ENCODE peak calls at places on chromosomes 2 and 18, in six cellular contexts. One of them, this sample, is unnamed.
A peak's percentile ranks its signal among the peaks of the same experiment; 100 is the strongest.

GRCh38 chr2:126368778-126369177 is 287.2 kb upstream of the GYPC start:
- DNase-seq in upper lobe of left lung: no peak
- DNase-seq in substantia nigra: no peak
- DNase-seq in endothelial cell of umbilical vein: no peak
- DNase-seq in SJSA1: no peak
- DNase-seq in AG10803: no peak
- DNase-seq in this sample: no peak

GRCh38 chr2:129623783-129624182 is 355.7 kb upstream of the RAB6C start:
- DNase-seq in upper lobe of left lung: no peak
- DNase-seq in endothelial cell of umbilical vein: no peak
- DNase-seq in AG10803: no peak
- DNase-seq in SJSA1: no peak
- DNase-seq in substantia nigra: no peak
- DNase-seq in this sample: no peak

GRCh38 chr2:3413642-3414041 is 34.1 kb downstream of the TRAPPC12 start:
- DNase-seq in SJSA1: no peak
- DNase-seq in endothelial cell of umbilical vein: no peak
- DNase-seq in substantia nigra: no peak
- DNase-seq in upper lobe of left lung: no peak
- DNase-seq in AG10803: no peak
- DNase-seq in this sample: no peak

GRCh38 chr18:10270160-10270571 is 184.3 kb upstream of the APCDD1 start:
- DNase-seq in SJSA1: no peak
- DNase-seq in endothelial cell of umbilical vein: peak; percentile 99
- DNase-seq in substantia nigra: no peak
- DNase-seq in upper lobe of left lung: no peak
- DNase-seq in AG10803: peak; percentile 34
- DNase-seq in this sample: peak; percentile 86

GRCh38 chr2:241844066-241844728 is 14.5 kb downstream of the PDCD1 start:
- DNase-seq in SJSA1: no peak
- DNase-seq in substantia nigra: no peak
- DNase-seq in upper lobe of left lung: peak; percentile 45
- DNase-seq in endothelial cell of umbilical vein: peak; percentile 44
- DNase-seq in AG10803: peak; percentile 26
- DNase-seq in this sample: peak; percentile 62

GRCh38 chr2:126850951-126851350 is 47.7 kb upstream of the TEX51 start:
- DNase-seq in SJSA1: no peak
- DNase-seq in endothelial cell of umbilical vein: no peak
- DNase-seq in AG10803: no peak
- DNase-seq in upper lobe of left lung: no peak
- DNase-seq in substantia nigra: no peak
- DNase-seq in this sample: no peak

GRCh38 chr18:709771-710170 is 2.7 kb downstream of the ENOSF1 start:
- DNase-seq in SJSA1: no peak
- DNase-seq in upper lobe of left lung: no peak
- DNase-seq in AG10803: no peak
- DNase-seq in substantia nigra: no peak
- DNase-seq in endothelial cell of umbilical vein: no peak
- DNase-seq in this sample: no peak

GRCh38 chr18:66695281-66695680 is 91.4 kb upstream of the CDH19 start:
- DNase-seq in SJSA1: no peak
- DNase-seq in upper lobe of left lung: no peak
- DNase-seq in AG10803: no peak
- DNase-seq in substantia nigra: no peak
- DNase-seq in endothelial cell of umbilical vein: no peak
- DNase-seq in this sample: no peak

GRCh38 chr18:47397671-47398319 is 146.3 kb upstream of the SKOR2 start:
- DNase-seq in AG10803: no peak
- DNase-seq in substantia nigra: no peak
- DNase-seq in upper lobe of left lung: no peak
- DNase-seq in SJSA1: no peak
- DNase-seq in endothelial cell of umbilical vein: no peak
- DNase-seq in this sample: no peak

GRCh38 chr2:70104231-70105111 is 17.2 kb downstream of the PCBP1 start:
- DNase-seq in AG10803: peak; percentile 72
- DNase-seq in SJSA1: no peak
- DNase-seq in upper lobe of left lung: peak; percentile 55
- DNase-seq in endothelial cell of umbilical vein: no peak
- DNase-seq in substantia nigra: no peak
- DNase-seq in this sample: no peak

GRCh38 chr2:196291873-196292800 is 120.8 kb upstream of the STK17B start:
- DNase-seq in SJSA1: peak; percentile 53
- DNase-seq in substantia nigra: no peak
- DNase-seq in upper lobe of left lung: peak; percentile 71
- DNase-seq in endothelial cell of umbilical vein: no peak
- DNase-seq in AG10803: no peak
- DNase-seq in this sample: no peak

GRCh38 chr2:187985923-187986322 is 305.8 kb upstream of the GULP1 start:
- DNase-seq in AG10803: no peak
- DNase-seq in endothelial cell of umbilical vein: no peak
- DNase-seq in SJSA1: peak; percentile 26
- DNase-seq in substantia nigra: no peak
- DNase-seq in upper lobe of left lung: no peak
- DNase-seq in this sample: no peak

GRCh38 chr2:47833516-47833968 is 50.6 kb downstream of the MSH6 start:
- DNase-seq in SJSA1: no peak
- DNase-seq in endothelial cell of umbilical vein: no peak
- DNase-seq in substantia nigra: no peak
- DNase-seq in AG10803: no peak
- DNase-seq in upper lobe of left lung: no peak
- DNase-seq in this sample: no peak

GRCh38 chr2:216340280-216340631 is 32.0 kb downstream of the MARCHF4 start:
- DNase-seq in endothelial cell of umbilical vein: no peak
- DNase-seq in SJSA1: no peak
- DNase-seq in AG10803: no peak
- DNase-seq in substantia nigra: no peak
- DNase-seq in upper lobe of left lung: no peak
- DNase-seq in this sample: no peak

GRCh38 chr2:158815166-158815565 is 20.0 kb downstream of the DAPL1 start:
- DNase-seq in SJSA1: no peak
- DNase-seq in upper lobe of left lung: no peak
- DNase-seq in AG10803: no peak
- DNase-seq in substantia nigra: no peak
- DNase-seq in endothelial cell of umbilical vein: no peak
- DNase-seq in this sample: no peak

GRCh38 chr2:79576431-79576830 is 63.6 kb downstream of the CTNNA2 start:
- DNase-seq in AG10803: no peak
- DNase-seq in substantia nigra: no peak
- DNase-seq in endothelial cell of umbilical vein: no peak
- DNase-seq in upper lobe of left lung: no peak
- DNase-seq in SJSA1: no peak
- DNase-seq in this sample: no peak

GRCh38 chr2:85131116-85131515 is 2.1 kb upstream of the TCF7L1 start:
- DNase-seq in substantia nigra: no peak
- DNase-seq in AG10803: peak; percentile 62
- DNase-seq in endothelial cell of umbilical vein: peak; percentile 46
- DNase-seq in upper lobe of left lung: no peak
- DNase-seq in SJSA1: peak; percentile 24
- DNase-seq in this sample: peak; percentile 53

GRCh38 chr2:36650031-36650430 is 46.5 kb upstream of the VIT start:
- DNase-seq in substantia nigra: no peak
- DNase-seq in upper lobe of left lung: peak; percentile 50
- DNase-seq in SJSA1: peak; percentile 44
- DNase-seq in endothelial cell of umbilical vein: peak; percentile 45
- DNase-seq in AG10803: peak; percentile 76
- DNase-seq in this sample: no peak

GRCh38 chr2:19769513-19769912 is 132.3 kb downstream of the TTC32 start:
- DNase-seq in AG10803: no peak
- DNase-seq in endothelial cell of umbilical vein: peak; percentile 14
- DNase-seq in substantia nigra: no peak
- DNase-seq in SJSA1: no peak
- DNase-seq in upper lobe of left lung: no peak
- DNase-seq in this sample: no peak

GRCh38 chr18:13379062-13379800 is 160.7 kb downstream of the LDLRAD4 start:
- DNase-seq in upper lobe of left lung: peak; percentile 15
- DNase-seq in SJSA1: no peak
- DNase-seq in AG10803: no peak
- DNase-seq in endothelial cell of umbilical vein: no peak
- DNase-seq in substantia nigra: no peak
- DNase-seq in this sample: no peak

GRCh38 chr18:59570101-59570875 is 126.9 kb downstream of the CCBE1 start:
- DNase-seq in SJSA1: no peak
- DNase-seq in AG10803: no peak
- DNase-seq in endothelial cell of umbilical vein: no peak
- DNase-seq in substantia nigra: no peak
- DNase-seq in upper lobe of left lung: no peak
- DNase-seq in this sample: no peak

GRCh38 chr2:198448803-198449202 is 644.4 kb downstream of the PLCL1 start:
- DNase-seq in substantia nigra: no peak
- DNase-seq in endothelial cell of umbilical vein: no peak
- DNase-seq in AG10803: no peak
- DNase-seq in upper lobe of left lung: no peak
- DNase-seq in SJSA1: no peak
- DNase-seq in this sample: no peak

GRCh38 chr2:240917684-240918257 is 11.6 kb downstream of the CROCC2 start:
- DNase-seq in substantia nigra: no peak
- DNase-seq in SJSA1: no peak
- DNase-seq in upper lobe of left lung: peak; percentile 20
- DNase-seq in endothelial cell of umbilical vein: no peak
- DNase-seq in AG10803: no peak
- DNase-seq in this sample: no peak

GRCh38 chr2:129759186-129760010 is 220.1 kb upstream of the RAB6C start:
- DNase-seq in AG10803: no peak
- DNase-seq in substantia nigra: no peak
- DNase-seq in endothelial cell of umbilical vein: no peak
- DNase-seq in upper lobe of left lung: no peak
- DNase-seq in SJSA1: no peak
- DNase-seq in this sample: no peak

GRCh38 chr2:112493048-112493447 is 11.1 kb downstream of the TTL start:
- DNase-seq in SJSA1: no peak
- DNase-seq in AG10803: no peak
- DNase-seq in substantia nigra: no peak
- DNase-seq in endothelial cell of umbilical vein: no peak
- DNase-seq in upper lobe of left lung: no peak
- DNase-seq in this sample: no peak

GRCh38 chr2:49286045-49286444 is 131.7 kb upstream of the FSHR start:
- DNase-seq in endothelial cell of umbilical vein: no peak
- DNase-seq in AG10803: no peak
- DNase-seq in SJSA1: no peak
- DNase-seq in upper lobe of left lung: no peak
- DNase-seq in substantia nigra: no peak
- DNase-seq in this sample: no peak

GRCh38 chr18:75544496-75544895 is 117.0 kb upstream of the SMIM21 start:
- DNase-seq in AG10803: peak; percentile 92
- DNase-seq in substantia nigra: no peak
- DNase-seq in endothelial cell of umbilical vein: no peak
- DNase-seq in SJSA1: peak; percentile 61
- DNase-seq in upper lobe of left lung: no peak
- DNase-seq in this sample: no peak

GRCh38 chr2:46379213-46380037 is 82.2 kb downstream of the EPAS1 start:
- DNase-seq in AG10803: no peak
- DNase-seq in endothelial cell of umbilical vein: no peak
- DNase-seq in upper lobe of left lung: no peak
- DNase-seq in substantia nigra: no peak
- DNase-seq in SJSA1: no peak
- DNase-seq in this sample: no peak

GRCh38 chr2:200490001-200490400 is 19.9 kb downstream of the KCTD18 start:
- DNase-seq in endothelial cell of umbilical vein: no peak
- DNase-seq in substantia nigra: no peak
- DNase-seq in SJSA1: no peak
- DNase-seq in AG10803: no peak
- DNase-seq in upper lobe of left lung: no peak
- DNase-seq in this sample: no peak

This sample was measured in dermis microvascular lymphatic vessel endothelial cell.